ENCODE peak calls at places on chromosomes 4 and X, in four cellular contexts. H is upper lobe of left lung, I is HCT116, L is sigmoid colon. Z is an unnamed sample.

GRCh38 chrX:119646515-119646914 is 40.3 kb upstream of the NKRF start:
- DNase-seq in H (no peak), I (no peak), L (no peak), Z (no peak)

GRCh38 chr4:108536577-108536976 is 83.8 kb upstream of the RPL34 start:
- DNase-seq in H (no peak), I (no peak), L (no peak), Z (no peak)

GRCh38 chr4:159451006-159451405 is 348.1 kb downstream of the RAPGEF2 start:
- DNase-seq in H (no peak), I (no peak), L (no peak), Z (no peak)

GRCh38 chrX:15977644-15978043 is 123.0 kb upstream of the AP1S2 start:
- DNase-seq in H (no peak), I (no peak), L (no peak), Z (no peak)

GRCh38 chr4:22460266-22460665 is 55.6 kb downstream of the ADGRA3 start:
- DNase-seq in H (no peak), I (no peak), L (no peak), Z (no peak)

GRCh38 chr4:26594778-26595177 is 10.9 kb downstream of the TBC1D19 start:
- DNase-seq in H (no peak), I (no peak), L (no peak), Z (no peak)

GRCh38 chr4:155805016-155805415 is 46.2 kb downstream of the GUCY1B1 start:
- DNase-seq in H (no peak), I (no peak), L (no peak), Z (no peak)

GRCh38 chr4:35793045-35793722 is 451.1 kb downstream of the ARAP2 start:
- DNase-seq in H (no peak), I (no peak), L (no peak), Z (no peak)

GRCh38 chr4:3320361-3321023 is 27.7 kb downstream of the RGS12 start:
- DNase-seq in H (no peak), I (no peak), L (peak), Z (no peak)

GRCh38 chr4:152072886-152073285 is 312.1 kb upstream of the GATB start:
- DNase-seq in H (no peak), I (no peak), L (no peak), Z (no peak)

GRCh38 chr4:66767442-66767841 is 777.9 kb downstream of the CENPC start:
- DNase-seq in H (no peak), I (no peak), L (no peak), Z (no peak)

GRCh38 chr4:113411496-113411938 is 350.0 kb downstream of the CAMK2D start:
- DNase-seq in H (peak), I (no peak), L (no peak), Z (peak)

GRCh38 chr4:89992744-89993143 is 98.1 kb downstream of the MMRN1 start:
- DNase-seq in H (no peak), I (no peak), L (no peak), Z (no peak)

GRCh38 chrX:1465261-1466231 is 12.8 kb upstream of the ASMTL start:
- DNase-seq in H (no peak), I (no peak), L (peak), Z (peak)

GRCh38 chr4:15344041-15344440 is 83.8 kb upstream of the C1QTNF7 start:
- DNase-seq in H (no peak), I (no peak), L (no peak), Z (no peak)

GRCh38 chr4:74317616-74318256 is 9.5 kb downstream of the EPGN start:
- DNase-seq in H (no peak), I (no peak), L (no peak), Z (no peak)

GRCh38 chr4:67581913-67582312 is 23.4 kb downstream of the STAP1 start:
- DNase-seq in H (no peak), I (no peak), L (no peak), Z (no peak)

GRCh38 chrX:132751043-132751690 is 207.3 kb downstream of the HS6ST2 start:
- DNase-seq in H (no peak), I (no peak), L (no peak), Z (no peak)

GRCh38 chr4:88006956-88007303 is 505 bp upstream of the PKD2 start:
- DNase-seq in H (no peak), I (no peak), L (peak), Z (no peak)

GRCh38 chr4:88009871-88010270 is 2.4 kb downstream of the PKD2 start:
- DNase-seq in H (no peak), I (no peak), L (no peak), Z (no peak)

GRCh38 chr4:88008133-88008621 is 742 bp downstream of the PKD2 start:
- DNase-seq in H (no peak), I (no peak), L (peak), Z (peak)

GRCh38 chr4:88008624-88009235 is 1.3 kb downstream of the PKD2 start:
- DNase-seq in H (no peak), I (no peak), L (no peak), Z (no peak)

GRCh38 chr4:88007304-88008132 is at the start of gene PKD2:
- DNase-seq in H (peak), I (peak), L (peak), Z (peak)
- TF ChIP-seq POLR2A in H (peak), I (no peak), L (no peak), Z (peak)

DNA sequence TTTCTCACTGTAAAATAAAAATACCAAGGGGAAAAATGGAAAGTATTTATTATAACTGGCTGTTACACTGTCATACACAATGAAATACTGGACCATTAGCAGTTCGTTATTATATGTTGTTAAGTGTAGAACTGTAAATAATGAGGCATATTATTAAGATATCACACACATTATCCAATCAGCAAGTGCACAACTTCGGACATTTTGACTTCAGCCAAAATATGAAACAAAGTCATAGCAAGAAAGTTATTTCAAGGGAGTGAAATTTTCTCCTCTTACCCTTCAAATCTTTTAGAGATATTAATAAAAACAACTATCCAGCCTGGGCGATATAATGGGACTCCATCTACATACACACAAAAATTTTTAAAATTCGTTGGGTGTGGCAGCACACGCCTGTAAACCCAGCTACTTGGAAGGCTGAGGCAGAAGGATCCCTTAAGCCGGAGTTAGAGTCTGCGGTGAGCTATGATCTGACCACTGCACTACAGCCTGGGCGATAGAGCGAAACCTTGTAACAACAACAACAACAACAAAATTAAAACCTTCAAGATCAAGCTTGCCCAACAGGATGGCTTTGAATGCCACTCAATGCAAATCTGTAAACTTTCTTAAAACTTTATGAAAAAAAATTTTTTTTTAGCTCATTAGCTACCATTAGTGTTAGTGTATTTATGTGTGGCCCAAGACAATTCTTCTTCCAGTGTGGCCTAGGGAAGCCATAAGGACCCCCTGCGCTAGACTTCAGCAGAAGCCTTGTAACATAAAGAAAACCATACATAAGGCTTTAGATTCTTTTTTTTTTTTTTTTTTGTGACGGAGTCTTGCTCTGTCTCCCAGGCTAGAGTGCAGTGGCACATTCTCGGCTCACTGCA is 1.3 kb upstream of the CISD2 start:
- DNase-seq in H (no peak), I (no peak), L (no peak), Z (no peak)
- TF ChIP-seq POLR2A in H (no peak), I (no peak), L (no peak), Z (no peak)

GRCh38 chrX:68650491-68650890 is 3.0 kb downstream of the STARD8 start:
- DNase-seq in H (no peak), I (no peak), L (no peak), Z (no peak)
- TF ChIP-seq POLR2A in H (no peak), I (no peak), L (no peak), Z (no peak)

GRCh38 chr4:118745357-118745756 is 60.2 kb downstream of the METTL14 start:
- DNase-seq in H (no peak), I (no peak), L (no peak), Z (no peak)

GRCh38 chr4:118741456-118741855 is 56.3 kb downstream of the METTL14 start:
- DNase-seq in H (no peak), I (no peak), L (no peak), Z (no peak)

GRCh38 chr4:118746251-118746919 is 61.2 kb downstream of the METTL14 start:
- DNase-seq in H (peak), I (no peak), L (peak), Z (peak)

GRCh38 chr4:118742050-118742449 is 56.9 kb downstream of the METTL14 start:
- DNase-seq in H (no peak), I (no peak), L (no peak), Z (no peak)

GRCh38 chr4:118743867-118744266 is 58.7 kb downstream of the METTL14 start:
- DNase-seq in H (no peak), I (no peak), L (no peak), Z (no peak)
- TF ChIP-seq POLR2A in H (no peak), I (no peak), L (no peak), Z (no peak)